ENCODE peak calls at places on chromosomes 16 and 17, in five cellular contexts. O, K, G, D and N are unnamed samples.

GRCh38 chr17:70569131-70569530 is 399.8 kb downstream of the KCNJ2 start:
- DNase-seq in O (no peak), K (no peak), G (no peak), D (no peak), N (no peak)

GRCh38 chr16:82185012-82185411 is 15.0 kb upstream of the MPHOSPH6 start:
- DNase-seq in O (no peak), K (no peak), G (no peak), D (no peak), N (no peak)

GRCh38 chr16:67199011-67199807 is at the start of gene ELMO3:
- DNase-seq in O (no peak), K (no peak), G (peak; percentile 71), D (no peak), N (no peak)

GRCh38 chr16:66603537-66604375 is 748 bp upstream of the CMTM3 start:
- DNase-seq in O (peak; percentile 58), K (peak; percentile 69), G (peak; percentile 72), D (peak; percentile 48), N (peak; percentile 86)

GRCh38 chr16:50830698-50831097 is 88.8 kb downstream of the CYLD start:
- DNase-seq in O (no peak), K (no peak), G (no peak), D (no peak), N (no peak)

GRCh38 chr16:81545470-81546175 is 101.0 kb downstream of the CMIP start:
- DNase-seq in O (no peak), K (no peak), G (no peak), D (no peak), N (no peak)

GRCh38 chr17:45052052-45052772 is 780 bp upstream of the DCAKD start:
- DNase-seq in O (no peak), K (peak; percentile 62), G (peak; percentile 37), D (no peak), N (peak; percentile 72)

GRCh38 chr17:74968361-74968780 is 4.2 kb downstream of the HID1 start:
- DNase-seq in O (no peak), K (no peak), G (no peak), D (no peak), N (no peak)

GRCh38 chr17:64320613-64321553 is 57.8 kb upstream of the TEX2 start:
- DNase-seq in O (peak; percentile 65), K (peak; percentile 60), G (peak; percentile 85), D (peak; percentile 30), N (peak; percentile 71)

GRCh38 chr17:36183001-36183810 is 6.8 kb upstream of the TBC1D3B start:
- DNase-seq in O (peak; percentile 54), K (peak; percentile 79), G (peak; percentile 86), D (no peak), N (no peak)

GRCh38 chr17:16935241-16935663 is 36.7 kb downstream of the TNFRSF13B start:
- DNase-seq in O (no peak), K (peak; percentile 11), G (no peak), D (no peak), N (no peak)

GRCh38 chr17:82241183-82241925 is 12.5 kb downstream of the SLC16A3 start:
- DNase-seq in O (peak; percentile 36), K (peak; percentile 86), G (no peak), D (no peak), N (peak; percentile 89)

GRCh38 chr16:78742501-78743283 is 643.2 kb downstream of the WWOX start:
- DNase-seq in O (peak; percentile 27), K (peak; percentile 55), G (no peak), D (peak; percentile 66), N (no peak)

GRCh38 chr17:21286066-21286770 is 1.7 kb downstream of the MAP2K3 start:
- DNase-seq in O (peak; percentile 99), K (peak; percentile 95), G (peak; percentile 91), D (no peak), N (peak; percentile 91)

GRCh38 chr16:12133738-12134137 is 157.2 kb downstream of the SNX29 start:
- DNase-seq in O (peak; percentile 32), K (no peak), G (no peak), D (no peak), N (no peak)

GRCh38 chr17:17900615-17901520 is 64.1 kb upstream of the SREBF1 start:
- DNase-seq in O (peak; percentile 94), K (peak; percentile 89), G (no peak), D (no peak), N (peak; percentile 29)

GRCh38 chr16:3461120-3461519 is 17.6 kb downstream of the NAA60 start:
- DNase-seq in O (no peak), K (no peak), G (no peak), D (no peak), N (no peak)

GRCh38 chr16:3120435-3120834 is 8.0 kb downstream of the ZNF205 start:
- DNase-seq in O (no peak), K (no peak), G (no peak), D (no peak), N (no peak)

GRCh38 chr17:81067331-81067730 is 32.4 kb downstream of the BAIAP2 start:
- DNase-seq in O (no peak), K (no peak), G (no peak), D (no peak), N (no peak)

GRCh38 chr17:82449136-82449882 is 1.2 kb downstream of the CYBC1 start:
- DNase-seq in O (no peak), K (peak; percentile 46), G (no peak), D (peak; percentile 65), N (no peak)

GRCh38 chr16:12639044-12639443 is 164.6 kb downstream of the CPPED1 start:
- DNase-seq in O (peak; percentile 39), K (no peak), G (no peak), D (no peak), N (no peak)